ENCODE peak calls at places on chromosome 14, in four cellular contexts. B is T-helper 2 cell; R is stimulated activated naive CD4-positive, alpha-beta T cell; L is NCI-H82. Z is an unnamed sample.

GRCh38 chr14:94021416-94022157 is 4.6 kb upstream of the OTUB2 start:
- DNase-seq in B (no peak), L (peak), R (no peak), Z (peak)

GRCh38 chr14:70780396-70781075 is 28.8 kb downstream of the MAP3K9 start:
- DNase-seq in R (no peak), B (no peak), L (no peak), Z (no peak)

GRCh38 chr14:104966261-104967143 is 11.7 kb downstream of the AHNAK2 start:
- DNase-seq in B (no peak), L (no peak), R (no peak), Z (no peak)

GRCh38 chr14:45135181-45135580 is 549 bp upstream of the FANCM start:
- DNase-seq in L (peak), R (no peak), B (no peak), Z (no peak)

GRCh38 chr14:98173291-98173690 is 1098.7 kb downstream of the BCL11B start:
- DNase-seq in B (peak), L (no peak), R (peak), Z (peak)

GRCh38 chr14:80426686-80427085 is 215.4 kb upstream of the DIO2 start:
- DNase-seq in L (no peak), R (no peak), B (no peak), Z (no peak)

GRCh38 chr14:31949709-31950108 is 127.4 kb upstream of the ARHGAP5 start:
- DNase-seq in B (no peak), L (no peak), R (no peak), Z (no peak)

GRCh38 chr14:60061371-60061770 is 30.4 kb upstream of the PCNX4 start:
- DNase-seq in B (no peak), L (no peak), R (no peak), Z (no peak)

GRCh38 chr14:61608245-61609142 is 86.8 kb upstream of the HIF1A start:
- DNase-seq in B (no peak), L (no peak), R (no peak), Z (no peak)

GRCh38 chr14:54712371-54712998 is 145.6 kb downstream of the SAMD4A start:
- DNase-seq in R (no peak), B (no peak), L (no peak), Z (no peak)

GRCh38 chr14:99062772-99063418 is 209.1 kb downstream of the BCL11B start:
- DNase-seq in B (no peak), R (no peak), L (no peak), Z (no peak)

GRCh38 chr14:101845496-101845895 is 84.0 kb downstream of the PPP2R5C start:
- DNase-seq in R (no peak), B (no peak), L (no peak), Z (no peak)

GRCh38 chr14:94322648-94323570 is at the start of gene SERPINA6:
- DNase-seq in R (no peak), B (no peak), L (no peak), Z (no peak)

GRCh38 chr14:49999216-49999761 is 106.4 kb downstream of the ARF6 start:
- DNase-seq in L (no peak), B (peak), R (peak), Z (peak)

GRCh38 chr14:97318380-97318779 is 521.2 kb downstream of the VRK1 start:
- DNase-seq in L (no peak), R (no peak), B (no peak), Z (no peak)

GRCh38 chr14:22151091-22151490 is 437.9 kb downstream of the DAD1 start:
- DNase-seq in R (no peak), L (no peak), B (no peak), Z (no peak)

Z was measured in activated CD4-positive, alpha-beta memory T cell treated with anti-CD3 and anti-CD28 coated beads for 36 hours.